ENCODE peak calls at places on chromosomes 12 and 14, in five cellular contexts. D is IMR-90, X is H1, M is HepG2, Z is K562. G is an unnamed sample.

GRCh38 chr12:112380663-112381420 is 1.4 kb downstream of the HECTD4 start:
- DNase-seq in X (peak; percentile 63), D (no peak), M (no peak), Z (no peak), G (no peak)

GRCh38 chr12:10213168-10214130 is 772 bp downstream of the GABARAPL1 start:
- DNase-seq in D (peak; percentile 87), Z (peak; percentile 72), X (peak; percentile 68), M (peak; percentile 39), G (peak; percentile 73)

GRCh38 chr12:117087808-117088207 is 11.4 kb downstream of the TESC start:
- DNase-seq in Z (no peak), D (no peak), X (no peak), M (no peak), G (no peak)

GRCh38 chr12:79566452-79566851 is 124.3 kb downstream of the PAWR start:
- DNase-seq in Z (no peak), D (peak; percentile 24), X (no peak), M (peak; percentile 78), G (no peak)

GRCh38 chr14:65453807-65454480 is 41.4 kb downstream of the FUT8 start:
- DNase-seq in X (no peak), M (no peak), D (no peak), Z (no peak), G (no peak)

GRCh38 chr12:115763376-115763775 is 514.1 kb downstream of the MED13L start:
- DNase-seq in D (no peak), M (no peak), X (no peak), Z (no peak), G (no peak)

GRCh38 chr14:92274055-92274454 is 48.9 kb upstream of the SLC24A4 start:
- DNase-seq in Z (no peak), M (no peak), D (no peak), X (no peak), G (no peak)

GRCh38 chr14:96920023-96920422 is 122.8 kb downstream of the VRK1 start:
- DNase-seq in M (no peak), X (no peak), D (no peak), Z (no peak), G (no peak)

GRCh38 chr12:63977441-63977840 is 132.9 kb downstream of the SRGAP1 start:
- DNase-seq in Z (no peak), D (no peak), M (no peak), X (no peak), G (no peak)

GRCh38 chr14:99242238-99242637 is 29.8 kb downstream of the BCL11B start:
- DNase-seq in D (no peak), Z (no peak), X (no peak), M (no peak), G (no peak)

GRCh38 chr12:1845427-1845826 is 25.1 kb downstream of the LRTM2 start:
- DNase-seq in X (no peak), D (no peak), Z (no peak), M (no peak), G (no peak)

GRCh38 chr14:24054324-24054641 is 2.5 kb downstream of the CARMIL3 start:
- DNase-seq in X (no peak), D (no peak), M (no peak), Z (no peak), G (no peak)

GRCh38 chr12:1213205-1213604 is 222.2 kb downstream of the ERC1 start:
- DNase-seq in M (no peak), D (no peak), Z (no peak), X (no peak), G (no peak)

GRCh38 chr12:97283297-97283696 is 179.3 kb upstream of the RMST start:
- DNase-seq in D (no peak), M (no peak), Z (peak; percentile 8), X (peak; percentile 71), G (no peak)

GRCh38 chr14:104186575-104186974 is 48.2 kb downstream of the KIF26A start:
- DNase-seq in M (no peak), Z (no peak), D (no peak), X (no peak), G (no peak)

GRCh38 chr14:96096639-96097610 is 57.8 kb downstream of the C14orf132 start:
- DNase-seq in M (no peak), D (no peak), Z (no peak), X (no peak), G (no peak)

GRCh38 chr14:81169711-81170103 is 51.1 kb downstream of the GTF2A1 start:
- DNase-seq in X (no peak), M (no peak), Z (no peak), D (peak; percentile 7), G (no peak)

GRCh38 chr14:104341532-104342434 is 203.4 kb downstream of the KIF26A start:
- DNase-seq in Z (peak; percentile 76), D (no peak), X (peak; percentile 85), M (peak; percentile 64), G (peak; percentile 87)

GRCh38 chr14:99260652-99261551 is 11.1 kb downstream of the BCL11B start:
- DNase-seq in M (no peak), X (no peak), Z (no peak), D (no peak), G (no peak)

GRCh38 chr14:38207830-38208815 is at the start of gene SSTR1:
- DNase-seq in Z (no peak), X (peak; percentile 71), D (no peak), M (peak; percentile 43), G (no peak)

GRCh38 chr14:99239661-99240092 is 32.3 kb downstream of the BCL11B start:
- DNase-seq in M (no peak), D (no peak), Z (no peak), X (no peak), G (no peak)

GRCh38 chr14:60789656-60790055 is 55.1 kb downstream of the MNAT1 start:
- DNase-seq in Z (no peak), X (no peak), M (no peak), D (peak; percentile 6), G (no peak)
- TF ChIP-seq MAFK in Z (no peak), X (no peak), M (no peak), D (no peak), G (no peak)

GRCh38 chr14:52755607-52756316 is 25.8 kb downstream of the STYX start:
- DNase-seq in M (peak; percentile 95), D (no peak), X (no peak), Z (no peak), G (no peak)

DNA sequence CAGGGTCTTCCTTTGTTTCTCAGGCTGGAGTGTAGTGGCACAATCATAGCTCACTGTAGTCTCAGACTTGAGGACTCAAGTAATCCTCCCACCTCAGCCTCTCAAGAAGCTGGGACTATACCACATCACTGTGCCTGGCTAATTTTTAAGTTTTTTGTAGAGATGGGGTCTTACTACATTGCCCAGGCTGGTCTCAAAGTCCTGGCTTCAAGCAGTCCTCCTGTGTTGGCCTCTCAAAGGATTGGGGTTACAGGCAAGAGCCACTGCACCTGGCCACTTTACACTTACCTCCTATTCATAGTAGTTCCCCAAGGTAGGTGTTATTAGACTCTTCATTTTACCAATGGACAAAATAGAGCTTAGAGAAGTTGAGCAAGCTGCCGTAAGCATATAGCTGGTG is 29.2 kb downstream of the STYX start:
- DNase-seq in D (no peak), Z (no peak), M (no peak), X (no peak), G (no peak)
- TF ChIP-seq MAFK in D (no peak), Z (no peak), M (no peak), X (no peak), G (no peak)

GRCh38 chr12:109760930-109761630 is 47.5 kb downstream of the FAM222A start:
- DNase-seq in D (no peak), M (no peak), X (peak; percentile 41), Z (no peak), G (no peak)
- TF ChIP-seq MAFK in D (no peak), M (no peak), X (no peak), Z (no peak), G (no peak)

DNA sequence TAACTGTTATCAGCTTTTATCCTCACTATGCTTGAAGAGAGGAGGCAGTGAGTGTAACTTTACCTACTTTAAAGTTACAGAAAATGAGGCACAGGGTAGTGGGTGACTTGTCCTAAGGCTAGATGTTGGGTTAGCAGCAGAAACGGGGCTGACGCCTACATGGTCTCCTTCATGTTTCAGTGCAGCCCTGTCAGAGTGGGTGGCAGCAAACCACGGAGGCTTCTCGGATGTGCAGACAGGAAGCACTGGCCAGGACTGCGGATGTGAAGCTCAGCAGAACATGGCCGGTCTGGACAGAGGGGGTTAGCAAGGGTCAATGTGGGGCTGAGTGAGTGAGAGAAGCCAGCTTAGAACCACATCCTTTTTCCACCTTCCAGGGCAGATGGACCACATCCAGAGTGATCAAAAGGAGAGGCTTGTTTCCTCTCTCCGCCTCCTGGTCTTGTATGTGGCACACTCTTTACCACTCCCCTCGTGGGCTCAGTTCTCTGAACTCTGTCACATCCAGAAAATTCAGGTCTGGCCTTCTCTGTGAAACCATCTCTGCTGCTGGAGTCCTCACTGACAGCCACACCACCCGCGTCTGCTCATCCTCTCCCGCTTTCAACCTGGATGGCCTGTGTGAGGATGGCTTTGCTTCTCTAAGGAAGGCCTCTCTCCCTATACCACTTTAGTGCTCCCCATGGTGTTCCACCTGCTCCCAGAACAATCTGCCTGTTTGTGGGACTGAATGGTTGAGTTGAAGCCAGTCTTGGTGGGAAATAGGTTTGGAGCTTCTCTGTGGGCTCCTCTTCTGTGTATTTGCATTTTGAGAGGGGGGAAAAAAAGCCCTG is 14.1 kb downstream of the SUSD6 start:
- DNase-seq in Z (peak; percentile 24), M (no peak), X (no peak), D (peak; percentile 66), G (no peak)
- TF ChIP-seq MAFK in Z (no peak), M (no peak), X (no peak), D (no peak), G (no peak)

DNA sequence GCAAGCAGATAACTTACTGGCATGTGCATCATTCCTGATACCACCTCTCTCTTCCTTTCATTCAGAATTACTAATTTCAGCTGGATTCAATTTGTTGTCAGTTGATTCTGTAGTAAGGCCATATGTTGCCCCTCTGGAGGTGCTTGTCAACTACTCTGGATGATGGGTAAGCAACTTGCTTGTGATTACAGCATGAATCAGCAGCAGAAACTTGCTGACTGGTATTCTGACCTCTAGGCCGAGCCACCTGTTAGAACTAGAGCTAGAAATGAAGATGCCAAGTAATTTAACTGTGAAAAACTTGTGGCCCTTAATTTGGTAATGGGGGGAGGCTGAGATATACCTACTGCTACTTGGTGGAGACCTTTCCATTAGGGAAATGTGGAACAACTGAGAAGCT is 5.1 kb downstream of the RNF10 start:
- DNase-seq in D (peak; percentile 55), M (no peak), X (no peak), Z (peak; percentile 40), G (peak; percentile 23)
- TF ChIP-seq MAFK in D (peak; percentile 66), M (peak; percentile 52), X (no peak), Z (peak; percentile 86), G (peak; percentile 53)

DNA sequence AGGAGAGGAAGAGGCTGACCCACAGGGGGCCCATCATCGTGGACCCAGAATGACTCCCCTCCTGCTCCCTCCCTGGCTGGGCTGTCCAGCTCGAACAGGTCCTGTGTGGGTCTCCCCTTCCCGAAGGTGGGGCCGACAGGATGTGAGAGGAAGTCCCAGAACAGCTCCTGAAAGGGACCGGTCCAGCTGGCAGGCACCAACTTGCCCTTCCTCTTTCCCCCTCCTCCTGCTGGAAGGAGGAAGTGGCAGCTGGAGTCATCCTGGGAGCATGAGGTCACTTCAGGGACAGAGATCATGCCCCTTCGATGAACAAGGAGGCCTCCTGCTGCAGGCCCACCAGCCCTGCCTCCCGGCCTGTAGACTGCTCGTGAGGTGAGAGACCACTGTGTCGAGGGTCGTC is 35.0 kb upstream of the BEGAIN start:
- DNase-seq in D (no peak), M (no peak), Z (no peak), X (no peak), G (no peak)
- TF ChIP-seq MAFK in D (no peak), M (no peak), Z (no peak), X (no peak), G (no peak)